ENCODE peak calls at places on chromosomes 11 and 22, in six cellular contexts. W, A, Y, V, S and K are unnamed samples.
A peak's percentile ranks its signal among the peaks of the same experiment; 100 is the strongest.

GRCh38 chr22:44180706-44181032 is at the start of gene PARVG:
- DNase-seq in W (no peak), A (no peak), Y (no peak), V (peak; percentile 57), S (no peak), K (no peak)

GRCh38 chr11:35525501-35526175 is at the start of gene PAMR1:
- DNase-seq in W (no peak), A (peak; percentile 81), Y (no peak), V (no peak), S (peak; percentile 58), K (peak; percentile 18)

GRCh38 chr11:72975778-72976520 is 161.7 kb downstream of the ATG16L2 start:
- DNase-seq in W (no peak), A (no peak), Y (no peak), V (no peak), S (no peak), K (no peak)

GRCh38 chr11:2891901-2892214 is 6.3 kb upstream of the CDKN1C start:
- DNase-seq in W (no peak), A (no peak), Y (no peak), V (no peak), S (no peak), K (no peak)

GRCh38 chr11:128559496-128560103 is 27.8 kb downstream of the ETS1 start:
- DNase-seq in W (no peak), A (no peak), Y (no peak), V (no peak), S (no peak), K (no peak)

GRCh38 chr11:98455500-98456186 is 565.1 kb upstream of the CNTN5 start:
- DNase-seq in W (no peak), A (no peak), Y (no peak), V (no peak), S (no peak), K (no peak)

GRCh38 chr11:36033082-36033751 is 89.4 kb downstream of the LDLRAD3 start:
- DNase-seq in W (no peak), A (no peak), Y (no peak), V (no peak), S (no peak), K (no peak)

GRCh38 chr11:82631722-82632630 is 101.7 kb downstream of the FAM181B start:
- DNase-seq in W (no peak), A (no peak), Y (no peak), V (peak; percentile 27), S (no peak), K (no peak)

GRCh38 chr11:75174781-75175370 is 24.0 kb downstream of the SLCO2B1 start:
- DNase-seq in W (no peak), A (no peak), Y (no peak), V (no peak), S (no peak), K (no peak)

GRCh38 chr11:66883021-66883968 is 26.4 kb downstream of the LRFN4 start:
- DNase-seq in W (peak; percentile 68), A (no peak), Y (peak; percentile 50), V (no peak), S (peak; percentile 67), K (peak; percentile 63)

GRCh38 chr11:72230764-72231365 is 6.3 kb downstream of the INPPL1 start:
- DNase-seq in W (no peak), A (no peak), Y (no peak), V (no peak), S (no peak), K (no peak)

GRCh38 chr11:109902764-109903436 is 190.3 kb upstream of the ZC3H12C start:
- DNase-seq in W (no peak), A (no peak), Y (no peak), V (no peak), S (no peak), K (no peak)

GRCh38 chr11:128437137-128437536 is 150.2 kb downstream of the ETS1 start:
- DNase-seq in W (no peak), A (no peak), Y (peak; percentile 82), V (no peak), S (no peak), K (no peak)

GRCh38 chr11:63682045-63682915 is 980 bp downstream of the RTN3 start:
- DNase-seq in W (no peak), A (no peak), Y (peak; percentile 59), V (no peak), S (no peak), K (no peak)

GRCh38 chr11:72238492-72239295 is 5.3 kb downstream of the PHOX2A start:
- DNase-seq in W (no peak), A (no peak), Y (no peak), V (no peak), S (no peak), K (no peak)

GRCh38 chr22:19802001-19802880 is 41.7 kb downstream of the TBX1 start:
- DNase-seq in W (no peak), A (no peak), Y (no peak), V (no peak), S (no peak), K (no peak)

GRCh38 chr11:12094872-12095800 is 15.3 kb upstream of the MICAL2 start:
- DNase-seq in W (no peak), A (no peak), Y (peak; percentile 68), V (no peak), S (no peak), K (no peak)

GRCh38 chr22:29254283-29254653 is 13.5 kb downstream of the RHBDD3 start:
- DNase-seq in W (no peak), A (no peak), Y (no peak), V (no peak), S (no peak), K (no peak)

GRCh38 chr22:29256606-29257325 is 11.0 kb downstream of the RHBDD3 start:
- DNase-seq in W (no peak), A (no peak), Y (no peak), V (no peak), S (no peak), K (no peak)

GRCh38 chr22:29253561-29254282 is 14.1 kb downstream of the RHBDD3 start:
- DNase-seq in W (no peak), A (no peak), Y (no peak), V (no peak), S (no peak), K (no peak)

GRCh38 chr22:29257751-29258181 is 10.0 kb downstream of the RHBDD3 start:
- DNase-seq in W (no peak), A (no peak), Y (no peak), V (no peak), S (no peak), K (no peak)

GRCh38 chr22:29255064-29255621 is 12.6 kb downstream of the RHBDD3 start:
- DNase-seq in W (no peak), A (no peak), Y (no peak), V (no peak), S (no peak), K (no peak)
- TF ChIP-seq POLR2AphosphoS5 in W (no peak), A (no peak), Y (no peak), V (no peak), S (no peak), K (no peak)

DNA sequence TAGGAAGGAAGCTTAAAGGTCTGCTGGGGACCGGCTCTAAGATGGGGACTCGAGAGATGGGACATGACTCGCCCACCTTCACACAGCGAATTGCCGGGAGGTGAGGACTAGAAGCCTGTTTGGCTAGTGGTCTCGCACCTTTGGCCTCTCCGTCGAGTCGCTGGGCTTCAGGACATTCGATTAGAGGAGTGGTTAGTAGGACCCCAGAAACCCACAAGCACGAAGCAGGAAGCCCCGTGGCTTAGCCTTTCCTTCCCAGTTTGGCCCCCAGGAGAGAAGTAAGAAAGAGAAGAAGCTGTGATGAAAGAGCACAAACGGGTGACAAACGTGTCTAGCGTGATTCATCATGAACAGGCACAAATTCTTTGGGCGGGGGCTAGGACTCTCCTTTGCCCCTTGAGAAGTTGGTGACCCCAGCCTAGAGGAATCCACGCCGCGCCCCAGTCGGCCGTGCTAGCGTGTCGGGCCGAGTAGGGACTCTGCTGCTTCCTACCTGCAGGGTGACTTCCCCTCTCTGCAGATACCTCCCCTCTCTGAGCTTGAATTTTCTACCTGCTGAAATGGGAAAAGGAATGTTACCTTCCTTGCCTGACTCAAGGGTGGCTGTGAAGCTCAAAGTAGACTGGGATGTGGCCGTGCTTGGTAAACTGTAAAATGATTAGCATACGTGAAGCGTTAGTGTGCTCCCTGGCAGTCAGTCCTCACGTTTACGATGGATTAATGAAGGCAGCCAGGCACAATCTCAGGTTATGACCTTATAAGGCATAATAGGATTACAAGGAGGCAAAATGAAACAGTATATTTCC is 1.1 kb upstream of the ADM start:
- DNase-seq in W (no peak), A (no peak), Y (peak; percentile 41), V (no peak), S (no peak), K (no peak)
- TF ChIP-seq POLR2A in W (peak; percentile 67), A (no peak), Y (no peak), V (no peak), S (no peak), K (peak; percentile 45)

GRCh38 chr11:96242191-96242845 is 100.7 kb downstream of the MAML2 start:
- DNase-seq in W (no peak), A (no peak), Y (no peak), V (no peak), S (no peak), K (no peak)

GRCh38 chr11:96241351-96241841 is 101.6 kb downstream of the MAML2 start:
- DNase-seq in W (no peak), A (no peak), Y (no peak), V (no peak), S (no peak), K (no peak)

GRCh38 chr11:96242971-96243647 is 99.9 kb downstream of the MAML2 start:
- DNase-seq in W (peak; percentile 92), A (peak; percentile 98), Y (peak; percentile 97), V (peak; percentile 86), S (peak; percentile 94), K (peak; percentile 52)

DNA sequence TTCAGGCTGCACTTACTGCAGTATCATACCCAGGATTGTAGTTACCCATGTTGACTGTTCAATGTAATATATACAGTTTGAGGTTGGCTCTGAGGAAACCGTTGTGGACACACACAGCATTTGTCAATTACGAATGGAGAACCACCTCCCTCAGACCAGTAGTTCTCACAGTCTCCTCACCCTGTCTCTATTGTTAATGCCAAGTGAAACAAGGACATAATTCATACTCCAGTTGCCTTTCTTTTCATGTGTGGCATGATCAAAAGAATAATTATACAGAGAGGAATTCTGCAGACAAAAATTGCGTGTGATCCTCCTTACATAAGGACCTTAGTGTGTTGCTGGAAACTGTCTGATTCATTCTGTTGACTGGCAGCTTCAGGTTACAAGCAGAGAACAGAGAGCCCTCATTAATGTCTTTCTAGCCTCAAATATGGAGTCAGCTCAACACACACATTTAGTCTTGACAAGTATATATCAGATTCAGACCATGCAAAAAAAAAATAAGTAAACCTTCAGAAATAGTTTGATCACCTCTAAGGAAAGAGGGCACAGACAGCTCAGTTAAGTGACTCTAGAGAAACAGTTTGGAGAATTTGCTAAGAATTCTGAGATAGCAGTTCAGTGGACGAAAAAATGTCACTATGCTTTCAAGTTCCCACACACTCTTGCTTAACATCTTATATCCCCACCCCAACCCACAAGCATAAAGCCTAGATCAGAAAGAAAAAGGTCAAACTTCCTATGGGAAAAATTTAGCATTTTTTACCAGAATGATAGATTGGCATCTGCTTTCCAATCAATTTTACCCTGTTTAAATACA is 96.1 kb downstream of the MAML2 start:
- DNase-seq in W (peak; percentile 63), A (no peak), Y (peak; percentile 32), V (no peak), S (no peak), K (no peak)
- TF ChIP-seq POLR2AphosphoS5 in W (peak; percentile 22), A (no peak), Y (no peak), V (no peak), S (no peak), K (no peak)

DNA sequence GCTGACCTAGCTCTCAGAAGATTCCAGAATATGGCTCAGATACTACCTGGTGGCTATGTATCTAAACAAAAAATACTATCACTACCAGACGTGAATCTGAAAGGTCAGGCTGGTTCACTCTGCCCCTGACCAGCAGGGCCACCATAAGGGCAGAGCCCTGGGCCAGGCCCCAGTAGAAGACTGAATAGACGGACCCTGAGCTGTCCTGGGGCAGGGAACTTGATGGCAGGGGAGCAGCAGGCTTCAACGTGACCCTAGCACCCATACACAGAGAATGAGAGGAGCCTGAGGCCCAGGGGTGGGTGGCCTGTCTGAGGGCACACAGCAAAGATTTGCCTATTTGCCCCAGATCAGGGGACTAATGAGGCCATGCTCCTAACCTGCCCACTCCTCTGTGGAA is 6.6 kb upstream of the RNF185 start:
- DNase-seq in W (no peak), A (no peak), Y (no peak), V (no peak), S (no peak), K (no peak)
- TF ChIP-seq POLR2A in W (no peak), A (no peak), Y (no peak), V (no peak), S (no peak), K (no peak)